ENCODE peak calls at places on chromosomes 2 and 18, in six cellular contexts. L, S, M, I, U and G are unnamed samples.

GRCh38 chr2:233443511-233444183 is 89.4 kb downstream of the DGKD start:
- DNase-seq in L (peak), S (peak), M (peak), I (peak), U (peak), G (peak)

GRCh38 chr2:113981404-113982134 is 91.7 kb downstream of the ACTR3 start:
- DNase-seq in L (no peak), S (no peak), M (no peak), I (no peak), U (no peak), G (no peak)

GRCh38 chr18:473687-474265 is 26.7 kb downstream of the COLEC12 start:
- DNase-seq in L (no peak), S (no peak), M (no peak), I (no peak), U (no peak), G (no peak)

GRCh38 chr2:206556357-206556949 is 85.8 kb upstream of the FAM237A start:
- DNase-seq in L (peak), S (peak), M (peak), I (no peak), U (peak), G (peak)

GRCh38 chr2:75379811-75380210 is 180.5 kb upstream of the TACR1 start:
- DNase-seq in L (no peak), S (no peak), M (no peak), I (no peak), U (no peak), G (no peak)

GRCh38 chr2:63378589-63378988 is 209.7 kb downstream of the WDPCP start:
- DNase-seq in L (no peak), S (no peak), M (no peak), I (no peak), U (no peak), G (peak)

GRCh38 chr18:49853436-49853835 is 40.1 kb upstream of the ACAA2 start:
- DNase-seq in L (no peak), S (no peak), M (no peak), I (no peak), U (no peak), G (no peak)

GRCh38 chr2:237538001-237538720 is 28.2 kb upstream of the PRLH start:
- DNase-seq in L (no peak), S (no peak), M (no peak), I (no peak), U (no peak), G (no peak)

GRCh38 chr2:173434729-173435345 is 80.2 kb downstream of the CDCA7 start:
- DNase-seq in L (no peak), S (no peak), M (no peak), I (no peak), U (no peak), G (no peak)

GRCh38 chr2:9535177-9535576 is 20.5 kb downstream of the ADAM17 start:
- DNase-seq in L (no peak), S (no peak), M (no peak), I (no peak), U (no peak), G (peak)

GRCh38 chr2:9536504-9536903 is 19.1 kb downstream of the ADAM17 start:
- DNase-seq in L (peak), S (no peak), M (no peak), I (no peak), U (no peak), G (no peak)

GRCh38 chr2:9539530-9539929 is 16.1 kb downstream of the ADAM17 start:
- DNase-seq in L (no peak), S (no peak), M (no peak), I (no peak), U (peak), G (peak)

GRCh38 chr2:9533663-9534062 is 22.0 kb downstream of the ADAM17 start:
- DNase-seq in L (no peak), S (no peak), M (no peak), I (no peak), U (no peak), G (no peak)

DNA sequence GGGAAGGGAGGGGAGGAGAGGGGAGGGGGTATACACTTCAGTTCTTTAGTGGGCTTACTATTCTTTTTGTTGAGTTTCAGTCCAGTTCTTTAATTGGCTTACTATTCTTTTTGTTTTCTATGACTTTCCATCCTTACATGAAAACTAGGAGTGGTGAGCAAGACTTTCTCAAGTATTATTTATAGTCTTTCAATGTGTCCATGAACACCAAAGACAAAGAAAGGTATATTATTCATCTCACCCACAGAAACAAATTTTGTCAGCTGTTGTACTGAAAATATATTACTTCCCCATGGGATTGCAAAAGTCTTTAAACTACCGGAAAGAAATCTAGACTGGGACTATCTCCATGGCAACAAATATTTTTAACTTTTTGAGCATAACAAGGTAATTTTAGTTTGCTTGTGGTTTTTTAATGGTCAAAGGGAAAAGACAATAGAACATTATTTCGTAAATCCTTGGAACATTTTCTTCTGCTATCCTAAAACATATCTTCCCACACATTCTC is 17.6 kb downstream of the ADAM17 start:
- DNase-seq in L (peak), S (no peak), M (no peak), I (no peak), U (peak), G (peak)
- TF ChIP-seq MYC in L (no peak), S (no peak), M (no peak), I (no peak), U (no peak), G (no peak)

GRCh38 chr2:6642011-6642410 is 223.7 kb downstream of the CMPK2 start:
- DNase-seq in L (no peak), S (no peak), M (no peak), I (no peak), U (no peak), G (no peak)
- TF ChIP-seq MYC in L (no peak), S (no peak), M (no peak), I (no peak), U (no peak), G (no peak)

DNA sequence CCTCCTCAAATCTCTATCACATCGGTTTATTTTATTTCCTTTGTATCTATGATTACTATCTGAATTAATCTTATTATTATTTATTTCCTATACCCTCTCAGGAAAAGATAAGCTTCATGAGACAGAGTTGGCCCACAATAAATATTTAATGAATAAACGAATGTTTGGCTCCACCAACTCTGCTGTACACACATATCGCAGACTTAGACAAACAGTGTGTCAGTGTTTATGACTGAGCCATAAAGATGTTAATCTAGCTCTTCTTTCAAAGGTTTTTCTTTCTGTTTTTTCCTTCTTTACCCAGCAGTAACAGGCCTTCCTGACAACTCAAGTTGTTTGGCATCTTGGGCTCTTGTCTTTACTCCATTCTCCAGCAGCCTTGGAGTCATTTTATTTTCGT is 329.5 kb downstream of the CDH2 start:
- DNase-seq in L (peak), S (no peak), M (no peak), I (no peak), U (peak), G (no peak)
- TF ChIP-seq MYC in L (no peak), S (no peak), M (no peak), I (no peak), U (no peak), G (no peak)

GRCh38 chr2:11239718-11240462 is 84.6 kb downstream of the SLC66A3 start:
- DNase-seq in L (peak), S (no peak), M (peak), I (no peak), U (peak), G (no peak)
- TF ChIP-seq MYC in L (no peak), S (no peak), M (no peak), I (no peak), U (no peak), G (no peak)

DNA sequence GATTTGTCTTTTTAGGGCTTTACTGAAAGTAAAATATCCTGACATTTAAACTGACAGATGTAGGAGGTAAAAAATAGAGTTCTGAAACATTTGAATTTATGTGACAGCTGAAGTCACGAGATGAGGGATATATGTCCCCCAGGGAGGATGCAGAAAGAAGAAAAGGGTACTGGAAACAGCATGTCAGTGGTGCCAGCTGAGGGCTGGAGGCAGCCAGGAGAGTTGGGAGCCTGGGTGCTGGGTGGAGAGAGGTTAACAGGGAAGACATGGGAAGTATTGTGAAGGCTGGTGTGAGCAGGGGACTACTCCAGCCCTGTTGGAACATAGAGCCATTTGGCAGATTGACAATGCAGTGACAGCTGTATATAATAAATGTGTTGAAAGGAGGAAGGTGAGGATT is 11.8 kb upstream of the MOCOS start:
- DNase-seq in L (no peak), S (no peak), M (no peak), I (no peak), U (no peak), G (no peak)
- TF ChIP-seq MYC in L (no peak), S (no peak), M (no peak), I (no peak), U (no peak), G (no peak)

DNA sequence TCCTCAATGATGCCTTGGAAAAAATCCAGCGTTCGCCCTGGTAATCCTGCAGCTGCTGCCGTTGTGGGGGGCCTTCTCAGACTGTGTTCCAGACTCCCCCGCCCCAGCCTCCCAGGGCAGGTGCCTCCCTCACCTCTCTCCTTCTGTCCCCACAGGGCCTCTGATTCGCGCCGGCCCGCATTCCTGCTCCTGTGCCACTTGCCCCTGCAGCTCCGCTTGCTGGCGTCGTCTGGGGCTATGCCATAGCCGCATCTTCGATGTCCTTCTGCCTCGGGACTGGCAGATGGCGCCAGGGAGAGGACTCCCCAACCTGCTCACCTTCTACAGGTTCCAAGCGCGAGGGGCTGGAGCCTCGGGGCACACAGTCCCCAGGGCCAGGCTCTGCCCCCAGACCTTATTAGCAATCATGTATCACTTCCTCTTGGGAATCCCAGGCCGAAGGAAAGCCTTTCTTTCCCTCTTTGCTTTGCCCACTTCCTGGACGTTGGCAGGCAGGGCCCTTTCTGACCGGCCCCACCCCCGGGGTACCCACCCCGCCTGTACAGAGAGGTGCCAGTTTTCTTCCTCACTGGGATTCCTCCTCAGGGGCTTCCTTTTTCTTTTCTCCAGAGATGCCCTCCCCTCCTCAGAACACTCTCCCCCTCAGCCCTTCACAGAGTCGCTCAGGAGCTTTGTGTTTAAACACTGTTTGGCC is 4.4 kb downstream of the SPATA3 start:
- DNase-seq in L (peak), S (no peak), M (peak), I (no peak), U (no peak), G (no peak)
- TF ChIP-seq MYC in L (no peak), S (no peak), M (no peak), I (no peak), U (no peak), G (no peak)

GRCh38 chr18:13531681-13532325 is 194.6 kb downstream of the FAM210A start:
- DNase-seq in L (no peak), S (no peak), M (no peak), I (no peak), U (no peak), G (no peak)

GRCh38 chr18:13530215-13530878 is 196.0 kb downstream of the FAM210A start:
- DNase-seq in L (no peak), S (no peak), M (no peak), I (no peak), U (no peak), G (no peak)

GRCh38 chr18:13528739-13529392 is 197.5 kb downstream of the FAM210A start:
- DNase-seq in L (no peak), S (no peak), M (no peak), I (no peak), U (no peak), G (no peak)

GRCh38 chr18:13532406-13533075 is 193.8 kb downstream of the FAM210A start:
- DNase-seq in L (no peak), S (no peak), M (no peak), I (no peak), U (no peak), G (no peak)

GRCh38 chr18:13530879-13531387 is 195.4 kb downstream of the FAM210A start:
- DNase-seq in L (peak), S (no peak), M (no peak), I (no peak), U (peak), G (peak)
- TF ChIP-seq MYC in L (no peak), S (no peak), M (no peak), I (no peak), U (no peak), G (no peak)

DNA sequence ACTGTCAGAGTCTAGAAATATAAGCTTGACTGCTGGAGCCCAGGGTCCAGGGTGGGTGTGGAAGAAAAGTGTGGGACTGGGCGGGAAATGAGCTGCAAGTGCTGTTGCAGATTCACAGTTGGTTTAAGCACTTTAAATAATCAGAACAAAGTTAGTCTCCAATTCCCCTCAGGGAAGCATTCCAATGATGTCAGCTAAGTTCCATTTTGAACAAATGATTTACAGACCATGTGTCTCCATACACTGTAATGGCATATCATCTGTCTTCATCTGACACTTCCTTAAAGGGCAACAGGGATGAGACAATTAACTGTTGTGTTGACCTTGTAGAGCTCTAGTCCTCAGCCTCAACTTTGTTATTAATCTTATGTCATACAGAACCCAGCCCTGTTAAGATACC is 31.5 kb upstream of the REG3A start:
- DNase-seq in L (no peak), S (no peak), M (no peak), I (no peak), U (no peak), G (no peak)
- TF ChIP-seq MYC in L (no peak), S (no peak), M (no peak), I (no peak), U (no peak), G (no peak)

DNA sequence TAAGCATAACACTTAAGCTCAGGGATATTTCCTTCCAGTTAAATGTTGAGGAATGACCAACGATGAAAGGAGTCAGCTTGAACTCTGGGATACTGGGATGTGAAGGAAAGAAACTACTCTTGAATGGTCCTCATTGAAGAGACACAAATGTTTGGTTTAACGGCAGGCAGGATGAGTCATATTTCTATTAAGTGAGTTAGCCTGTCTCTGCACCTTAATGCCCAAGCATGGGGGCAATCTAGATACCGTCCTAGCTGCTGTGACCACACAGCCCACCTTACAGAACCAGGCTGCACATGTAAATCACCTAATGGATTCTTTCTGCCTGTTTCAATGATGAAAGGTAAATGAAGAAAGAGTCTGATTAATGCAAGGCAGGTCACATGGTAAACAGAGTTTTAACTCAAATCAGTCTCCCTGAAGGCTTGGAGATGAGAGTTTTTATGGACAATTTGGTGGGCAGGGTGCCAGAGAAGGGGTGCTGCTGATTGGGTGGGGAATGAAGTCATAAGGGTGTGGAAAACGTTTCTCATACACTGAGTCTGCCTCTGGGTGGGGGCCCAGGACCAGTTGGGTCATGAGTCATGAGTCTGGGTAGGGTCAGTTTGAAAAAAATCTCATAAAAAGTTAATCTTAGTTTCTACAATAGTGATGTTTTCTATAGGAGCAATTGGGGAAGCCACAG is 144.6 kb upstream of the MMADHC start:
- DNase-seq in L (peak), S (no peak), M (no peak), I (no peak), U (no peak), G (no peak)
- TF ChIP-seq MYC in L (no peak), S (no peak), M (no peak), I (no peak), U (no peak), G (no peak)